ENCODE peak calls at places on chromosomes 4 and X, in four cellular contexts. F, P, L and C are unnamed samples.

GRCh38 chr4:163544407-163545038 is 50.0 kb downstream of the TMA16 start:
- DNase-seq in F (peak), P (no peak), L (no peak), C (no peak)

GRCh38 chrX:40503094-40503493 is 77.7 kb upstream of the ATP6AP2 start:
- DNase-seq in F (no peak), P (no peak), L (no peak), C (no peak)

GRCh38 chr4:166198921-166199320 is 325.9 kb downstream of the TLL1 start:
- DNase-seq in F (no peak), P (no peak), L (no peak), C (no peak)

GRCh38 chrX:58025979-58026378 is 115.7 kb upstream of the ZXDA start:
- DNase-seq in F (no peak), P (no peak), L (no peak), C (no peak)

GRCh38 chr4:182555997-182556418 is 312.8 kb downstream of the TENM3 start:
- DNase-seq in F (peak), P (peak), L (no peak), C (no peak)

GRCh38 chr4:113683143-113683542 is 78.4 kb downstream of the CAMK2D start:
- DNase-seq in F (no peak), P (no peak), L (no peak), C (no peak)

GRCh38 chr4:41287005-41287404 is 30.3 kb downstream of the UCHL1 start:
- DNase-seq in F (no peak), P (no peak), L (no peak), C (no peak)

GRCh38 chr4:163554870-163555465 is 60.5 kb downstream of the TMA16 start:
- DNase-seq in F (no peak), P (no peak), L (no peak), C (no peak)

GRCh38 chr4:182140547-182140946 is 102.7 kb upstream of the TENM3 start:
- DNase-seq in F (peak), P (no peak), L (no peak), C (no peak)

GRCh38 chrX:22950278-22951266 is 49.2 kb upstream of the DDX53 start:
- DNase-seq in F (no peak), P (peak), L (no peak), C (no peak)

GRCh38 chrX:15404712-15405111 is 20.5 kb upstream of the VEGFD start:
- DNase-seq in F (no peak), P (no peak), L (no peak), C (no peak)

GRCh38 chr4:66899422-66900065 is 645.8 kb downstream of the CENPC start:
- DNase-seq in F (no peak), P (no peak), L (no peak), C (no peak)

GRCh38 chr4:183987987-183988392 is 82.9 kb downstream of the STOX2 start:
- DNase-seq in F (peak), P (peak), L (no peak), C (no peak)

GRCh38 chrX:103155201-103155600 is 59.7 kb upstream of the BEX4 start:
- DNase-seq in F (no peak), P (no peak), L (no peak), C (no peak)

GRCh38 chr4:146004730-146005129 is 66.1 kb upstream of the ZNF827 start:
- DNase-seq in F (no peak), P (no peak), L (no peak), C (no peak)

GRCh38 chrX:78652971-78653822 is 5.9 kb downstream of the RTL3 start:
- DNase-seq in F (no peak), P (peak), L (no peak), C (no peak)

GRCh38 chr4:182015893-182016292 is 227.3 kb upstream of the TENM3 start:
- DNase-seq in F (no peak), P (peak), L (no peak), C (no peak)

GRCh38 chrX:13044441-13044840 is at the start of gene FAM9C:
- DNase-seq in F (no peak), P (no peak), L (no peak), C (no peak)

GRCh38 chr4:75327804-75328512 is 186.2 kb downstream of the RCHY1 start:
- DNase-seq in F (no peak), P (no peak), L (no peak), C (no peak)

GRCh38 chr4:177309525-177310371 is at the start of gene NEIL3:
- DNase-seq in F (peak), P (peak), L (peak), C (peak)

GRCh38 chr4:166091914-166092510 is 219.0 kb downstream of the TLL1 start:
- DNase-seq in F (no peak), P (peak), L (no peak), C (no peak)

GRCh38 chrX:118347131-118347530 is 1.2 kb downstream of the WDR44 start:
- DNase-seq in F (no peak), P (peak), L (no peak), C (no peak)

GRCh38 chrX:130699618-130700017 is 203.4 kb downstream of the ENOX2 start:
- DNase-seq in F (no peak), P (no peak), L (no peak), C (no peak)

GRCh38 chr4:187416236-187416635 is 579.3 kb upstream of the ZFP42 start:
- DNase-seq in F (no peak), P (no peak), L (no peak), C (no peak)

GRCh38 chr4:39051454-39051853 is 10.6 kb upstream of the KLHL5 start:
- DNase-seq in F (no peak), P (no peak), L (no peak), C (no peak)
- TF ChIP-seq CTCF in F (no peak), P (no peak), L (no peak), C (no peak)

GRCh38 chr4:24965627-24966026 is 52.8 kb upstream of the CCDC149 start:
- DNase-seq in F (peak), P (no peak), L (no peak), C (no peak)

GRCh38 chr4:24968992-24969391 is 56.1 kb upstream of the CCDC149 start:
- DNase-seq in F (no peak), P (no peak), L (no peak), C (no peak)

GRCh38 chr4:24966076-24966475 is 53.2 kb upstream of the CCDC149 start:
- DNase-seq in F (peak), P (no peak), L (no peak), C (no peak)

GRCh38 chr4:24969486-24969885 is 56.6 kb upstream of the CCDC149 start:
- DNase-seq in F (no peak), P (no peak), L (no peak), C (no peak)

GRCh38 chr4:24967346-24967745 is 54.5 kb upstream of the CCDC149 start:
- DNase-seq in F (peak), P (no peak), L (no peak), C (no peak)
- TF ChIP-seq CTCF in F (no peak), P (no peak), L (no peak), C (no peak)

GRCh38 chrX:32408389-32408788 is 803.0 kb downstream of the DMD start:
- DNase-seq in F (no peak), P (no peak), L (no peak), C (no peak)
- TF ChIP-seq CTCF in F (peak), P (peak), L (peak), C (no peak)

GRCh38 chrX:153546386-153546785 is 28.9 kb downstream of the ATP2B3 start:
- DNase-seq in F (no peak), P (no peak), L (no peak), C (no peak)

GRCh38 chrX:153554519-153555167 is 37.2 kb downstream of the ATP2B3 start:
- DNase-seq in F (peak), P (peak), L (no peak), C (peak)

GRCh38 chrX:153549231-153549630 is 31.8 kb downstream of the ATP2B3 start:
- DNase-seq in F (no peak), P (no peak), L (no peak), C (no peak)

GRCh38 chrX:153551135-153551534 is 33.7 kb downstream of the ATP2B3 start:
- DNase-seq in F (no peak), P (no peak), L (no peak), C (no peak)

GRCh38 chrX:153549807-153550206 is 32.4 kb downstream of the ATP2B3 start:
- DNase-seq in F (peak), P (no peak), L (no peak), C (no peak)
- TF ChIP-seq CTCF in F (peak), P (no peak), L (no peak), C (no peak)

DNA sequence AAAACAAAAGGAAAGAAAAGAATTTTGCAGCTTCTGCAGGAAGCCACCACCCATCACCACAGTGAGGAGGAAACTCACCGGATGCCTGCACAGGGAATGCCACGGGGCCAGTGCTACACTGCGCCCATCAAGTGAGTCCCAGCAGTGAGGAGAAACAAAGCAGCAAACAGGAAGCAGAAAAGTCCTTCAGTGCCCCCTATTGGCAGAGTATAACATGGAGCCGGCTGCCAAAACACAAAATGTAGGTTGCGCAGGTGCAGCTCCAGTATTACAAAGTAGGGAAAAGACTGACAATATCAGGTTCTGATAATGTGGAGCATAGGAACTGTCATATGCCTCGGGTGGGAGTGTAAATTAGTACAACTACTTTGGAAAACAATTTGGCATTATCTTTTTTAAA is 23.3 kb upstream of the SCML2 start:
- DNase-seq in F (peak), P (no peak), L (no peak), C (no peak)
- TF ChIP-seq CTCF in F (peak), P (peak), L (peak), C (peak)

GRCh38 chr4:158895797-158896442 is 127.1 kb downstream of the FNIP2 start:
- DNase-seq in F (peak), P (no peak), L (no peak), C (no peak)
- TF ChIP-seq CTCF in F (peak), P (peak), L (peak), C (no peak)

DNA sequence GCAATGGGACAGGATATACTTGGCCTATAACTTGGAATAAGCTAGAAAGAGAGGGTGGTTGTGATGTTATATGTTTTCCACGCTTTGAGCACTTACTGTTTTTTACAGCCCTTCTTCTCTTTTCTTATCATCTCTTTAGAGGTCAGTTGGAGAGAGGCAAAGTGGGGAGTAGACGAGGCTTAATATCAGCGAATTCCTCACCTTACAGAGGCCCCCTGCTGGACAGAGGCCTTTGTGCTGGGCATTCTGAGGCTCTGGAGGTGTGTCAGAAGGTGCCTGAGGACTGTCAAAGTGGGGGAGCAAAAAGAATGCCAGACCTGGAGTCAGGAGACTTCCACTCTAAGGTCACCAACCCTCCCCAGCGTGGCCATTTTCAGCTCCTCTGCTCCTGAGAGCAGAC is 42.5 kb downstream of the MAMLD1 start:
- DNase-seq in F (no peak), P (no peak), L (no peak), C (no peak)
- TF ChIP-seq CTCF in F (peak), P (peak), L (peak), C (no peak)

DNA sequence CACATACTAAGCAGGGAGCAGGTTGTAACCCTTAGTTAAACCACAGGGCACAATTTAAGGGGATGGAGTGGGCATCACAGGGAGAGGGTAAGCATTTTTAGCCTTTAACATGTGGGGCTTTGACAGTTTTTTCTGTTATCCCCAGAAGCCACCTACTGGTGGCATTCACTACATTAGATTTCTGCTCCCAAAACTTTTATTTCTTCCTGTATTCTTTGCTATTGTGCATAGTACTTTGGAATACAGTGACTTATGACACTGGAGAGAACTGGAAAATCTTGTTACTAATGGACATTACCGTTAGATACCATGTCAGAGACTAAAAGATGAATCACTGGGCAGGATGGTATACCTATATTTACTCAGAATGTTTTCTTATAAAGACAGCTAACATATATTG is 7.3 kb downstream of the TRIM75 start:
- DNase-seq in F (no peak), P (peak), L (no peak), C (peak)
- TF ChIP-seq CTCF in F (peak), P (peak), L (peak), C (no peak)

GRCh38 chr4:171650543-171650942 is 162.7 kb upstream of the GALNTL6 start:
- DNase-seq in F (peak), P (no peak), L (no peak), C (no peak)
- TF ChIP-seq CTCF in F (peak), P (no peak), L (peak), C (no peak)

DNA sequence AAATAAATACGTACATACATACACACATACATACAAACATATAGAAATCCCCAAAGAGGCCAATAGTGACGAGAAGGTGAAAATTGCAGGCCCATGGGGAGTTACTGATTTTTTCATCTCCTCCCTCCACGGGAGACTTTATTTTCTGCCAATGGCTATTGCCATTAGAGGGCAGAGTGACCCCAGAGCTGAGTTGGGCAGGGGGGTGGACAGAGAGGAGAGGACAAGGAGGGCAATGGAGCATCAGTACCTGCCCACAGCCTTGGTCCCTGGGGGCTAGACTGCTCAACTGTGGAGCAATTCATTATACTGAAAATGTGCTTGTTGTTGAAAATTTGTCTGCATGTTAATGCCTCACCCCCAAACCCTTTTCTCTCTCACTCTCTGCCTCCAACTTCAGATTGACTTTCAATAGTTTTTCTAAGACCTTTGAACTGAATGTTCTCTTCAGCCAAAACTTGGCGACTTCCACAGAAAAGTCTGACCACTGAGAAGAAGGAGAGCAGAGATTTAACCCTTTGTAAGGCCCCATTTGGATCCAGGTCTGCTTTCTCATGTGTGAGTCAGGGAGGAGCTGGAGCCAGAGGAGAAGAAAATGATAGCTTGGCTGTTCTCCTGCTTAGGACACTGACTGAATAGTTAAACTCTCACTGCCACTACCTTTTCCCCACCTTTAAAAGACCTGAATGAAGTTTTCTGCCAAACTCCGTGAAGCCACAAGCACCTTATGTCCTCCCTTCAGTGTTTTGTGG is 180.7 kb downstream of the AR start:
- DNase-seq in F (no peak), P (no peak), L (no peak), C (peak)
- TF ChIP-seq CTCF in F (peak), P (no peak), L (no peak), C (no peak)